ENCODE peak calls at places on chromosomes 2 and 18, in seven cellular contexts. H is adrenal gland, W is heart left ventricle, D is prostate gland, U is testis, V is IMR-90, Y is spleen. A is an unnamed sample.

GRCh38 chr2:237209885-237210284 is 124.2 kb downstream of the COPS8 start:
- DNase-seq in H (no peak), W (no peak), D (no peak), U (no peak), V (no peak), Y (no peak), A (no peak)

GRCh38 chr18:13835202-13835601 is 11.3 kb downstream of the MC5R start:
- DNase-seq in H (no peak), W (no peak), D (no peak), U (no peak), V (no peak), Y (no peak), A (no peak)

GRCh38 chr2:127403460-127403859 is 14.8 kb upstream of the PROC start:
- DNase-seq in H (no peak), W (no peak), D (no peak), U (no peak), V (no peak), Y (peak; percentile 59), A (no peak)

GRCh38 chr2:127128508-127128907 is 21.6 kb upstream of the BIN1 start:
- DNase-seq in H (peak; percentile 76), W (no peak), D (peak; percentile 82), U (no peak), V (no peak), Y (peak; percentile 83), A (no peak)

GRCh38 chr2:240400319-240401161 is 34.9 kb upstream of the GPC1 start:
- DNase-seq in H (peak; percentile 42), W (no peak), D (no peak), U (peak; percentile 10), V (no peak), Y (peak; percentile 66), A (peak; percentile 9)

GRCh38 chr2:105224444-105224843 is 17.1 kb upstream of the GPR45 start:
- DNase-seq in H (no peak), W (no peak), D (no peak), U (no peak), V (no peak), Y (no peak), A (no peak)

GRCh38 chr2:29209551-29209950 is 94.3 kb downstream of the CLIP4 start:
- DNase-seq in H (no peak), W (no peak), D (no peak), U (no peak), V (no peak), Y (peak; percentile 28), A (no peak)

GRCh38 chr2:207725815-207726578 is 14.6 kb downstream of the CCNYL1 start:
- DNase-seq in H (no peak), W (no peak), D (no peak), U (no peak), V (no peak), Y (no peak), A (no peak)

GRCh38 chr18:61752973-61753372 is 139.8 kb downstream of the RNF152 start:
- DNase-seq in H (no peak), W (no peak), D (no peak), U (no peak), V (no peak), Y (no peak), A (no peak)

GRCh38 chr2:29273004-29273703 is 157.9 kb downstream of the CLIP4 start:
- DNase-seq in H (no peak), W (no peak), D (no peak), U (no peak), V (no peak), Y (no peak), A (no peak)

GRCh38 chr2:8659092-8659734 is 22.6 kb upstream of the ID2 start:
- DNase-seq in H (peak; percentile 65), W (no peak), D (no peak), U (no peak), V (no peak), Y (no peak), A (no peak)
- TF ChIP-seq POLR2A in H (no peak), W (no peak), D (no peak), U (no peak), V (no peak), Y (no peak), A (no peak)

GRCh38 chr18:46169464-46169941 is 65.3 kb downstream of the HAUS1 start:
- DNase-seq in H (peak; percentile 55), W (no peak), D (no peak), U (peak; percentile 58), V (peak; percentile 83), Y (no peak), A (no peak)

GRCh38 chr18:46173393-46174316 is 69.5 kb downstream of the HAUS1 start:
- DNase-seq in H (peak; percentile 96), W (peak; percentile 94), D (peak; percentile 89), U (peak; percentile 96), V (peak; percentile 89), Y (peak; percentile 99), A (peak; percentile 86)

GRCh38 chr18:46171331-46171730 is 67.1 kb downstream of the HAUS1 start:
- DNase-seq in H (no peak), W (no peak), D (no peak), U (no peak), V (no peak), Y (no peak), A (no peak)

GRCh38 chr18:46179306-46179705 is 75.1 kb downstream of the HAUS1 start:
- DNase-seq in H (no peak), W (no peak), D (no peak), U (no peak), V (no peak), Y (no peak), A (no peak)

DNA sequence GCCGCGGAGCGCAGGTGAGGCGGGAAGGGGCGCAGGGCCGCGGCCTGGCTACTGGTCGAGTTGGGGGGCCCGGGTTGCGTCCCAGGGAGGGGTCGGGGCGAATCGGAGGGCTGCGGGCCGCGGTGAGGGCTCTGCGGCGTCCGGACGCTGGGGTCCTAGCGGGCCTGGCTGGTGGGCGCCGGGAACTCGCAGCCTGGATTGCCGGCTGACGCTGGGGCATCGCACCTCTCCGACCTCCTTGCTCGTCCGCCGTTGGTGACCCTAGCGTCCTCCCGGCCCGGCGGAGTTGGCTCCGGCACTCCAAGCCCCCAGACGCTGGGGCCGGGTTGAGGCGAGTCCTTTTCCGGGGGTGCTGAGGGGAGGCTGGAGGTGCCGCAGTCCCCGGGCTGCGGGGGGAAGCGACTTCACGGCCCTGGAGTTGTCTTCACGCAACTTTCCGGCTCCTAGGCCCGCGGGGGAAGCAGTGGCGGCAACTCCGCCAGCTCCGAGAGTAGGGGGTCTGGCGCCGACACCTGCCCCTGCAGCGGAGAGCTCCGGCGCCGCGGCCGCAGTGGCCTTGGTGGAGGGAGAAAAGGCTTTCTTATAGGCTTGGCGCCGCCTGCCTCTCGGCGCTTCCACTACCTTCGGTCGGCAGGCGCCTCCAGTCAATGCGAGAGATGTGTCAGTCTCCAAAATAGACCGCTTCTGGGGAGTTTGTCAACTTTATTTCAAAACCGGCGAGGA is 70.3 kb downstream of the HAUS1 start:
- DNase-seq in H (peak; percentile 54), W (peak; percentile 20), D (peak; percentile 9), U (peak; percentile 47), V (peak; percentile 30), Y (no peak), A (peak; percentile 84)
- TF ChIP-seq POLR2A in H (peak; percentile 26), W (no peak), D (no peak), U (no peak), V (no peak), Y (no peak), A (peak; percentile 95)

GRCh38 chr2:68390600-68390999 is 25.5 kb downstream of the PLEK start:
- DNase-seq in H (no peak), W (no peak), D (no peak), U (no peak), V (no peak), Y (no peak), A (no peak)
- TF ChIP-seq POLR2A in H (no peak), W (no peak), D (no peak), U (no peak), V (no peak), Y (no peak), A (no peak)

GRCh38 chr2:60958361-60958760 is 59.2 kb upstream of the PEX13 start:
- DNase-seq in H (no peak), W (no peak), D (no peak), U (no peak), V (peak; percentile 71), Y (no peak), A (no peak)

GRCh38 chr2:60959501-60959900 is 58.0 kb upstream of the PEX13 start:
- DNase-seq in H (no peak), W (no peak), D (no peak), U (no peak), V (no peak), Y (no peak), A (no peak)

GRCh38 chr2:60957643-60958042 is 59.9 kb upstream of the PEX13 start:
- DNase-seq in H (no peak), W (no peak), D (no peak), U (no peak), V (no peak), Y (no peak), A (no peak)

GRCh38 chr2:60957224-60957623 is 60.3 kb upstream of the PEX13 start:
- DNase-seq in H (no peak), W (no peak), D (no peak), U (no peak), V (no peak), Y (no peak), A (no peak)

GRCh38 chr2:60958800-60959199 is 58.7 kb upstream of the PEX13 start:
- DNase-seq in H (no peak), W (no peak), D (no peak), U (no peak), V (peak; percentile 85), Y (no peak), A (no peak)
- TF ChIP-seq POLR2A in H (no peak), W (no peak), D (no peak), U (no peak), V (no peak), Y (no peak), A (no peak)

GRCh38 chr2:192044496-192044895 is 150.2 kb downstream of the TMEFF2 start:
- DNase-seq in H (no peak), W (no peak), D (no peak), U (no peak), V (no peak), Y (no peak), A (no peak)
- TF ChIP-seq POLR2A in H (no peak), W (no peak), D (no peak), U (no peak), V (no peak), Y (no peak), A (no peak)

GRCh38 chr2:155418753-155419152 is 720.3 kb downstream of the KCNJ3 start:
- DNase-seq in H (no peak), W (no peak), D (no peak), U (no peak), V (no peak), Y (no peak), A (no peak)
- TF ChIP-seq POLR2A in H (no peak), W (no peak), D (no peak), U (no peak), V (no peak), Y (no peak), A (no peak)

DNA sequence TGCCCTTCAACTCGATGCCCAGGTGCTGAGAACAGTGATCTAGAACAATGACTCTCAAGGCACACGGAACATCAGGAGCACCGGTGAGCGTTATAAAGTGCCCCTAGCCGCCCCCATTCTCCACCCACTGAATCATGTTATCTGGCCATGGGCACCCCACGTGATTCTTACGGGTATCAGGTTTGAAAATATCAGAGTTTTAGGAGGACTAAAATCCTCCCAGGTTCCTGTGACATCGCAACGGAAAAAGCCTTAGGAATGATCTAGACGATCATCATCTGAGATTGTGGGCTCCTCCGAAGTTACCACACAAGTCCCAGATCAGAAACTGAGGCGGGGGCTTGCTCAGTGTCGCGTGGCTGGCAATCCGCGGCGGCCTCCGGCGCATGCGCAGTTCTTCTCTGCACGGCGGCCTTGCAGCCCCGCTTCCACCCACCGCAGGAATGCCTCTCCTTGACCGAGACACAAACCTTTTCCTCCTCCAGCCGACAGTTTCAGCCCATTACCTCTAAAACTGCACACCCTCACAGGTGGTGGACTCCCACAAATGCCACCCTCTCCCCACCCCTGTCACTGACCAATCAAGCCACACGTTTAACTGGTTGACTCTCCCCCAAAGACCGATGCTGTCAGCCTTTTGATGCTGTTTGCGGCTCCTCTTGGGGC is 5.8 kb upstream of the MRPL33 start:
- DNase-seq in H (peak; percentile 87), W (peak; percentile 45), D (peak; percentile 18), U (peak; percentile 72), V (no peak), Y (peak; percentile 82), A (peak; percentile 53)
- TF ChIP-seq POLR2A in H (peak; percentile 36), W (peak; percentile 13), D (no peak), U (no peak), V (no peak), Y (no peak), A (no peak)